ENCODE peak calls at places on chromosomes 3 and 15, in nine cellular contexts. P is suprapubic skin, B is ascending aorta, Y is OCI-LY7, D is Peyer's patch, H is heart left ventricle, O is GM12878, I is PC-3, K is foreskin keratinocyte. G is an unnamed sample.

GRCh38 chr15:54150255-54150654 is 172.0 kb downstream of the UNC13C start:
- DNase-seq in P (no peak), B (no peak), Y (no peak), D (no peak), H (no peak), O (peak; percentile 69), I (no peak), K (no peak), G (peak; percentile 16)

GRCh38 chr3:50275996-50276761 is 2.7 kb upstream of the LSMEM2 start:
- DNase-seq in P (no peak), B (no peak), Y (no peak), D (no peak), H (no peak), O (no peak), I (no peak), K (no peak), G (no peak)

GRCh38 chr3:170502297-170502696 is 83.6 kb downstream of the SLC7A14 start:
- DNase-seq in P (no peak), B (no peak), Y (no peak), D (no peak), H (no peak), O (no peak), I (no peak), K (no peak), G (peak; percentile 35)

GRCh38 chr15:29470794-29471193 is 201.2 kb upstream of the NSMCE3 start:
- DNase-seq in P (peak; percentile 48), B (no peak), Y (no peak), D (no peak), H (no peak), O (no peak), I (peak; percentile 91), K (no peak), G (no peak)

GRCh38 chr3:100260081-100260684 is 609 bp upstream of the TBC1D23 start:
- DNase-seq in P (no peak), B (no peak), Y (no peak), D (no peak), H (peak; percentile 74), O (no peak), I (no peak), K (peak; percentile 21), G (peak; percentile 46)

GRCh38 chr3:133097214-133097613 is 59.0 kb downstream of the TMEM108 start:
- DNase-seq in P (no peak), B (no peak), Y (no peak), D (no peak), H (no peak), O (no peak), I (no peak), K (no peak), G (no peak)

GRCh38 chr3:66639794-66640356 is 139.1 kb upstream of the LRIG1 start:
- DNase-seq in P (no peak), B (no peak), Y (no peak), D (no peak), H (no peak), O (no peak), I (no peak), K (no peak), G (no peak)

GRCh38 chr3:13561376-13561775 is 12.5 kb downstream of the FBLN2 start:
- DNase-seq in P (no peak), B (no peak), Y (no peak), D (no peak), H (no peak), O (no peak), I (no peak), K (no peak), G (no peak)

GRCh38 chr3:51869304-51869703 is 6.1 kb downstream of the IQCF5 start:
- DNase-seq in P (no peak), B (no peak), Y (no peak), D (no peak), H (no peak), O (no peak), I (no peak), K (no peak), G (no peak)

GRCh38 chr3:54549607-54550006 is 378.3 kb downstream of the LRTM1 start:
- DNase-seq in P (no peak), B (no peak), Y (no peak), D (no peak), H (no peak), O (no peak), I (no peak), K (no peak), G (no peak)

GRCh38 chr3:86991482-86991815 is 500 bp upstream of the VGLL3 start:
- DNase-seq in P (no peak), B (no peak), Y (no peak), D (no peak), H (no peak), O (no peak), I (no peak), K (peak; percentile 87), G (no peak)

GRCh38 chr3:86989611-86990010 is 1.3 kb downstream of the VGLL3 start:
- DNase-seq in P (no peak), B (no peak), Y (no peak), D (no peak), H (no peak), O (no peak), I (no peak), K (no peak), G (no peak)

GRCh38 chr3:86988986-86989385 is 2.0 kb downstream of the VGLL3 start:
- DNase-seq in P (no peak), B (no peak), Y (no peak), D (no peak), H (no peak), O (no peak), I (no peak), K (no peak), G (no peak)

GRCh38 chr3:86990734-86991481 is at the start of gene VGLL3:
- DNase-seq in P (peak; percentile 85), B (no peak), Y (no peak), D (peak; percentile 54), H (peak; percentile 83), O (no peak), I (peak; percentile 55), K (no peak), G (peak; percentile 82)

GRCh38 chr3:86990171-86990733 is 697 bp downstream of the VGLL3 start:
- DNase-seq in P (no peak), B (no peak), Y (no peak), D (peak; percentile 50), H (peak; percentile 62), O (no peak), I (peak; percentile 62), K (no peak), G (no peak)
- TF ChIP-seq CTCF in P (no peak), B (no peak), Y (no peak), D (no peak), H (no peak), O (no peak), I (no peak), K (no peak), G (no peak)

GRCh38 chr15:99440029-99440428 is 125.8 kb upstream of the MEF2A start:
- DNase-seq in P (no peak), B (no peak), Y (no peak), D (no peak), H (no peak), O (no peak), I (no peak), K (no peak), G (peak; percentile 9)

GRCh38 chr15:99441871-99442267 is 123.9 kb upstream of the MEF2A start:
- DNase-seq in P (no peak), B (no peak), Y (no peak), D (no peak), H (no peak), O (no peak), I (no peak), K (no peak), G (no peak)

GRCh38 chr15:99440551-99441426 is 125.0 kb upstream of the MEF2A start:
- DNase-seq in P (no peak), B (no peak), Y (no peak), D (peak; percentile 37), H (no peak), O (no peak), I (no peak), K (no peak), G (peak; percentile 14)

GRCh38 chr15:99442268-99442897 is 123.4 kb upstream of the MEF2A start:
- DNase-seq in P (no peak), B (no peak), Y (no peak), D (peak; percentile 47), H (peak; percentile 83), O (no peak), I (peak; percentile 77), K (peak; percentile 76), G (peak; percentile 10)

GRCh38 chr15:99441427-99441766 is 124.4 kb upstream of the MEF2A start:
- DNase-seq in P (no peak), B (no peak), Y (no peak), D (no peak), H (no peak), O (no peak), I (no peak), K (no peak), G (no peak)
- H3K4me1 ChIP-seq in P (peaks cover 46% of the 10 kb centered on the region), B (peaks cover 43% of the 10 kb centered on the region), Y (no peaks in the 10 kb centered on the region), D (peaks cover 20% of the 10 kb centered on the region), H (peaks cover 68% of the 10 kb centered on the region), O (peaks cover 4% of the 10 kb centered on the region), I (peaks cover 17% of the 10 kb centered on the region), K (peaks cover 12% of the 10 kb centered on the region), G (peaks cover 5% of the 10 kb centered on the region)

GRCh38 chr15:63469190-63469589 is 35.2 kb upstream of the USP3 start:
- DNase-seq in P (no peak), B (no peak), Y (peak; percentile 10), D (no peak), H (no peak), O (no peak), I (no peak), K (no peak), G (no peak)

GRCh38 chr15:63465104-63465503 is 39.3 kb upstream of the USP3 start:
- DNase-seq in P (no peak), B (no peak), Y (no peak), D (no peak), H (no peak), O (no peak), I (peak; percentile 45), K (no peak), G (no peak)

GRCh38 chr15:63463793-63464192 is 40.6 kb upstream of the USP3 start:
- DNase-seq in P (no peak), B (no peak), Y (no peak), D (no peak), H (no peak), O (no peak), I (no peak), K (no peak), G (no peak)

GRCh38 chr15:63469984-63470383 is 34.4 kb upstream of the USP3 start:
- DNase-seq in P (no peak), B (no peak), Y (no peak), D (no peak), H (no peak), O (no peak), I (no peak), K (no peak), G (no peak)

GRCh38 chr15:63466378-63467192 is 37.8 kb upstream of the USP3 start:
- DNase-seq in P (no peak), B (no peak), Y (peak; percentile 87), D (no peak), H (no peak), O (no peak), I (peak; percentile 72), K (peak; percentile 49), G (peak; percentile 51)
- TF ChIP-seq CTCF in P (peak; percentile 30), B (peak; percentile 45), Y (peak; percentile 88), D (peak; percentile 62), H (peak; percentile 60), O (peak; percentile 65), I (peak; percentile 75), K (peak; percentile 82), G (peak; percentile 38)

DNA sequence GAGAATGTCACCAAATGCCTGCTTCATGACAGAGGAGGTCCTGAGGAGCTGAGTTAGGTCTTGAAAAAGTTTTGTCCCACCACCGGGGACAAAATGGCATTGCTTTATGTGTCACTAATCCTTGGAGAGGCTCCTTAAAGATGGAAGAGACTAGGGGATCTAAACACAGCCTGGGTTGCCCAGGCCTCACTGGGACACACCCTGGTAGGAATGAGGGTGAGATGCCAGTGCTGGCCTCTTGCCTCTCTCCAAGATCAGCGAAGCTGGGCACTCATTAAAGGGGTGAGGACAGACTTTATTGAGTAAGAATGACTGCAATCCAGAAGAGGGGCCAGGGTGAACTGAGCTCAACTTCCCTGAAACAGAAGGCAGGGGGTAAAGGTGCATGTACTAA is 58.5 kb upstream of the KLF13 start:
- DNase-seq in P (peak; percentile 56), B (no peak), Y (peak; percentile 33), D (no peak), H (no peak), O (no peak), I (no peak), K (no peak), G (peak; percentile 0)
- H3K4me1 ChIP-seq in P (peaks cover 40% of the 10 kb centered on the region), B (no peaks in the 10 kb centered on the region), Y (peaks cover 95% of the 10 kb centered on the region), D (peaks cover 58% of the 10 kb centered on the region), H (peaks cover 25% of the 10 kb centered on the region), O (peaks cover 49% of the 10 kb centered on the region), I (no peaks in the 10 kb centered on the region), K (no peaks in the 10 kb centered on the region), G (peaks cover 5% of the 10 kb centered on the region)

G was measured in testis.